ENCODE peak calls at places on chromosome 13, in eight cellular contexts. One of them, this sample, is unnamed.

GRCh38 chr13:48334534-48335127 is 31.1 kb downstream of the RB1 start:
- DNase-seq in neural crest cell: no peak
- DNase-seq in C1 segment of cervical spinal cord: no peak
- DNase-seq in stimulated activated CD8-positive, alpha-beta memory T cell treated with anti-CD3 and anti-CD28 coated beads, Interleukin-4, amount 100 ng/mL, for 1 hour: no peak
- DNase-seq in activated T-helper 1 cell treated with Interleukin-2 at 50 U/mL for 16 hours: no peak
- DNase-seq in activated CD4-positive, alpha-beta T cell treated with anti-CD3 and anti-CD28 coated beads, Interleukin-2, amount 50 U/mL, for 24 hours: no peak
- DNase-seq in H1: no peak
- DNase-seq in choroid plexus epithelial cell: peak
- DNase-seq in this sample: peak

GRCh38 chr13:90640976-90641375 is 706.5 kb upstream of the MIR17HG start:
- DNase-seq in activated T-helper 1 cell treated with Interleukin-2 at 50 U/mL for 16 hours: no peak
- DNase-seq in choroid plexus epithelial cell: peak
- DNase-seq in stimulated activated CD8-positive, alpha-beta memory T cell treated with anti-CD3 and anti-CD28 coated beads, Interleukin-4, amount 100 ng/mL, for 1 hour: no peak
- DNase-seq in activated CD4-positive, alpha-beta T cell treated with anti-CD3 and anti-CD28 coated beads, Interleukin-2, amount 50 U/mL, for 24 hours: no peak
- DNase-seq in H1: no peak
- DNase-seq in C1 segment of cervical spinal cord: no peak
- DNase-seq in neural crest cell: no peak
- DNase-seq in this sample: no peak

GRCh38 chr13:93169980-93170379 is 56.6 kb upstream of the GPC6 start:
- DNase-seq in neural crest cell: no peak
- DNase-seq in activated CD4-positive, alpha-beta T cell treated with anti-CD3 and anti-CD28 coated beads, Interleukin-2, amount 50 U/mL, for 24 hours: no peak
- DNase-seq in H1: no peak
- DNase-seq in choroid plexus epithelial cell: peak
- DNase-seq in C1 segment of cervical spinal cord: no peak
- DNase-seq in activated T-helper 1 cell treated with Interleukin-2 at 50 U/mL for 16 hours: no peak
- DNase-seq in stimulated activated CD8-positive, alpha-beta memory T cell treated with anti-CD3 and anti-CD28 coated beads, Interleukin-4, amount 100 ng/mL, for 1 hour: no peak
- DNase-seq in this sample: no peak

GRCh38 chr13:112102243-112102642 is 35.3 kb downstream of the SOX1 start:
- DNase-seq in H1: peak
- DNase-seq in activated T-helper 1 cell treated with Interleukin-2 at 50 U/mL for 16 hours: no peak
- DNase-seq in C1 segment of cervical spinal cord: no peak
- DNase-seq in activated CD4-positive, alpha-beta T cell treated with anti-CD3 and anti-CD28 coated beads, Interleukin-2, amount 50 U/mL, for 24 hours: no peak
- DNase-seq in choroid plexus epithelial cell: no peak
- DNase-seq in stimulated activated CD8-positive, alpha-beta memory T cell treated with anti-CD3 and anti-CD28 coated beads, Interleukin-4, amount 100 ng/mL, for 1 hour: no peak
- DNase-seq in neural crest cell: no peak
- DNase-seq in this sample: peak

GRCh38 chr13:20616059-20616797 is 49.3 kb downstream of the IFT88 start:
- DNase-seq in activated CD4-positive, alpha-beta T cell treated with anti-CD3 and anti-CD28 coated beads, Interleukin-2, amount 50 U/mL, for 24 hours: no peak
- DNase-seq in choroid plexus epithelial cell: peak
- DNase-seq in neural crest cell: no peak
- DNase-seq in activated T-helper 1 cell treated with Interleukin-2 at 50 U/mL for 16 hours: no peak
- DNase-seq in H1: no peak
- DNase-seq in stimulated activated CD8-positive, alpha-beta memory T cell treated with anti-CD3 and anti-CD28 coated beads, Interleukin-4, amount 100 ng/mL, for 1 hour: no peak
- DNase-seq in C1 segment of cervical spinal cord: no peak
- DNase-seq in this sample: no peak

GRCh38 chr13:39350461-39350881 is 252.5 kb downstream of the LHFPL6 start:
- DNase-seq in C1 segment of cervical spinal cord: no peak
- DNase-seq in stimulated activated CD8-positive, alpha-beta memory T cell treated with anti-CD3 and anti-CD28 coated beads, Interleukin-4, amount 100 ng/mL, for 1 hour: no peak
- DNase-seq in activated CD4-positive, alpha-beta T cell treated with anti-CD3 and anti-CD28 coated beads, Interleukin-2, amount 50 U/mL, for 24 hours: no peak
- DNase-seq in activated T-helper 1 cell treated with Interleukin-2 at 50 U/mL for 16 hours: no peak
- DNase-seq in neural crest cell: no peak
- DNase-seq in choroid plexus epithelial cell: peak
- DNase-seq in H1: no peak
- DNase-seq in this sample: no peak

GRCh38 chr13:19643652-19644051 is 10.2 kb downstream of the MPHOSPH8 start:
- DNase-seq in choroid plexus epithelial cell: no peak
- DNase-seq in neural crest cell: no peak
- DNase-seq in H1: no peak
- DNase-seq in activated T-helper 1 cell treated with Interleukin-2 at 50 U/mL for 16 hours: no peak
- DNase-seq in stimulated activated CD8-positive, alpha-beta memory T cell treated with anti-CD3 and anti-CD28 coated beads, Interleukin-4, amount 100 ng/mL, for 1 hour: no peak
- DNase-seq in C1 segment of cervical spinal cord: no peak
- DNase-seq in activated CD4-positive, alpha-beta T cell treated with anti-CD3 and anti-CD28 coated beads, Interleukin-2, amount 50 U/mL, for 24 hours: no peak
- DNase-seq in this sample: no peak

GRCh38 chr13:71759506-71760225 is 107.3 kb downstream of the DACH1 start:
- DNase-seq in stimulated activated CD8-positive, alpha-beta memory T cell treated with anti-CD3 and anti-CD28 coated beads, Interleukin-4, amount 100 ng/mL, for 1 hour: no peak
- DNase-seq in neural crest cell: peak
- DNase-seq in activated CD4-positive, alpha-beta T cell treated with anti-CD3 and anti-CD28 coated beads, Interleukin-2, amount 50 U/mL, for 24 hours: no peak
- DNase-seq in choroid plexus epithelial cell: no peak
- DNase-seq in C1 segment of cervical spinal cord: no peak
- DNase-seq in activated T-helper 1 cell treated with Interleukin-2 at 50 U/mL for 16 hours: no peak
- DNase-seq in H1: no peak
- DNase-seq in this sample: no peak

GRCh38 chr13:113863511-113864302 is at the start of gene GAS6:
- DNase-seq in choroid plexus epithelial cell: peak
- DNase-seq in neural crest cell: peak
- DNase-seq in activated T-helper 1 cell treated with Interleukin-2 at 50 U/mL for 16 hours: no peak
- DNase-seq in H1: peak
- DNase-seq in activated CD4-positive, alpha-beta T cell treated with anti-CD3 and anti-CD28 coated beads, Interleukin-2, amount 50 U/mL, for 24 hours: no peak
- DNase-seq in stimulated activated CD8-positive, alpha-beta memory T cell treated with anti-CD3 and anti-CD28 coated beads, Interleukin-4, amount 100 ng/mL, for 1 hour: no peak
- DNase-seq in C1 segment of cervical spinal cord: no peak
- DNase-seq in this sample: no peak

GRCh38 chr13:110520431-110521295 is 40.9 kb downstream of the RAB20 start:
- DNase-seq in stimulated activated CD8-positive, alpha-beta memory T cell treated with anti-CD3 and anti-CD28 coated beads, Interleukin-4, amount 100 ng/mL, for 1 hour: no peak
- DNase-seq in activated CD4-positive, alpha-beta T cell treated with anti-CD3 and anti-CD28 coated beads, Interleukin-2, amount 50 U/mL, for 24 hours: no peak
- DNase-seq in H1: no peak
- DNase-seq in neural crest cell: no peak
- DNase-seq in C1 segment of cervical spinal cord: peak
- DNase-seq in activated T-helper 1 cell treated with Interleukin-2 at 50 U/mL for 16 hours: no peak
- DNase-seq in choroid plexus epithelial cell: peak
- DNase-seq in this sample: no peak

GRCh38 chr13:91632071-91632470 is 233.7 kb downstream of the GPC5 start:
- DNase-seq in activated CD4-positive, alpha-beta T cell treated with anti-CD3 and anti-CD28 coated beads, Interleukin-2, amount 50 U/mL, for 24 hours: no peak
- DNase-seq in choroid plexus epithelial cell: no peak
- DNase-seq in C1 segment of cervical spinal cord: no peak
- DNase-seq in H1: no peak
- DNase-seq in neural crest cell: no peak
- DNase-seq in activated T-helper 1 cell treated with Interleukin-2 at 50 U/mL for 16 hours: no peak
- DNase-seq in stimulated activated CD8-positive, alpha-beta memory T cell treated with anti-CD3 and anti-CD28 coated beads, Interleukin-4, amount 100 ng/mL, for 1 hour: no peak
- DNase-seq in this sample: no peak

GRCh38 chr13:80084086-80084676 is 256.7 kb downstream of the SPRY2 start:
- DNase-seq in H1: no peak
- DNase-seq in activated CD4-positive, alpha-beta T cell treated with anti-CD3 and anti-CD28 coated beads, Interleukin-2, amount 50 U/mL, for 24 hours: no peak
- DNase-seq in activated T-helper 1 cell treated with Interleukin-2 at 50 U/mL for 16 hours: no peak
- DNase-seq in C1 segment of cervical spinal cord: no peak
- DNase-seq in stimulated activated CD8-positive, alpha-beta memory T cell treated with anti-CD3 and anti-CD28 coated beads, Interleukin-4, amount 100 ng/mL, for 1 hour: no peak
- DNase-seq in neural crest cell: no peak
- DNase-seq in choroid plexus epithelial cell: peak
- DNase-seq in this sample: no peak

GRCh38 chr13:39051157-39051556 is 12.9 kb downstream of the NHLRC3 start:
- DNase-seq in activated CD4-positive, alpha-beta T cell treated with anti-CD3 and anti-CD28 coated beads, Interleukin-2, amount 50 U/mL, for 24 hours: no peak
- DNase-seq in H1: no peak
- DNase-seq in C1 segment of cervical spinal cord: no peak
- DNase-seq in neural crest cell: no peak
- DNase-seq in choroid plexus epithelial cell: peak
- DNase-seq in activated T-helper 1 cell treated with Interleukin-2 at 50 U/mL for 16 hours: no peak
- DNase-seq in stimulated activated CD8-positive, alpha-beta memory T cell treated with anti-CD3 and anti-CD28 coated beads, Interleukin-4, amount 100 ng/mL, for 1 hour: no peak
- DNase-seq in this sample: peak

GRCh38 chr13:80753951-80754350 is 413.0 kb upstream of the SPRY2 start:
- DNase-seq in choroid plexus epithelial cell: peak
- DNase-seq in activated T-helper 1 cell treated with Interleukin-2 at 50 U/mL for 16 hours: no peak
- DNase-seq in C1 segment of cervical spinal cord: no peak
- DNase-seq in neural crest cell: no peak
- DNase-seq in H1: no peak
- DNase-seq in activated CD4-positive, alpha-beta T cell treated with anti-CD3 and anti-CD28 coated beads, Interleukin-2, amount 50 U/mL, for 24 hours: no peak
- DNase-seq in stimulated activated CD8-positive, alpha-beta memory T cell treated with anti-CD3 and anti-CD28 coated beads, Interleukin-4, amount 100 ng/mL, for 1 hour: no peak
- DNase-seq in this sample: no peak

GRCh38 chr13:51999525-51999924 is 11.7 kb downstream of the ATP7B start:
- DNase-seq in activated CD4-positive, alpha-beta T cell treated with anti-CD3 and anti-CD28 coated beads, Interleukin-2, amount 50 U/mL, for 24 hours: no peak
- DNase-seq in C1 segment of cervical spinal cord: no peak
- DNase-seq in choroid plexus epithelial cell: no peak
- DNase-seq in activated T-helper 1 cell treated with Interleukin-2 at 50 U/mL for 16 hours: no peak
- DNase-seq in stimulated activated CD8-positive, alpha-beta memory T cell treated with anti-CD3 and anti-CD28 coated beads, Interleukin-4, amount 100 ng/mL, for 1 hour: no peak
- DNase-seq in neural crest cell: no peak
- DNase-seq in H1: no peak
- DNase-seq in this sample: no peak

GRCh38 chr13:113458218-113459065 is 5.2 kb upstream of the ADPRHL1 start:
- DNase-seq in activated CD4-positive, alpha-beta T cell treated with anti-CD3 and anti-CD28 coated beads, Interleukin-2, amount 50 U/mL, for 24 hours: no peak
- DNase-seq in activated T-helper 1 cell treated with Interleukin-2 at 50 U/mL for 16 hours: no peak
- DNase-seq in stimulated activated CD8-positive, alpha-beta memory T cell treated with anti-CD3 and anti-CD28 coated beads, Interleukin-4, amount 100 ng/mL, for 1 hour: no peak
- DNase-seq in C1 segment of cervical spinal cord: no peak
- DNase-seq in neural crest cell: no peak
- DNase-seq in choroid plexus epithelial cell: peak
- DNase-seq in H1: no peak
- DNase-seq in this sample: no peak

GRCh38 chr13:93915269-93915809 is 564.1 kb downstream of the DCT start:
- DNase-seq in H1: no peak
- DNase-seq in choroid plexus epithelial cell: peak
- DNase-seq in stimulated activated CD8-positive, alpha-beta memory T cell treated with anti-CD3 and anti-CD28 coated beads, Interleukin-4, amount 100 ng/mL, for 1 hour: no peak
- DNase-seq in C1 segment of cervical spinal cord: no peak
- DNase-seq in neural crest cell: no peak
- DNase-seq in activated T-helper 1 cell treated with Interleukin-2 at 50 U/mL for 16 hours: no peak
- DNase-seq in activated CD4-positive, alpha-beta T cell treated with anti-CD3 and anti-CD28 coated beads, Interleukin-2, amount 50 U/mL, for 24 hours: no peak
- DNase-seq in this sample: no peak

GRCh38 chr13:51278426-51279130 is 56.4 kb downstream of the FAM124A start:
- DNase-seq in activated CD4-positive, alpha-beta T cell treated with anti-CD3 and anti-CD28 coated beads, Interleukin-2, amount 50 U/mL, for 24 hours: no peak
- DNase-seq in choroid plexus epithelial cell: no peak
- DNase-seq in activated T-helper 1 cell treated with Interleukin-2 at 50 U/mL for 16 hours: no peak
- DNase-seq in neural crest cell: no peak
- DNase-seq in stimulated activated CD8-positive, alpha-beta memory T cell treated with anti-CD3 and anti-CD28 coated beads, Interleukin-4, amount 100 ng/mL, for 1 hour: no peak
- DNase-seq in C1 segment of cervical spinal cord: no peak
- DNase-seq in H1: no peak
- DNase-seq in this sample: no peak

GRCh38 chr13:108375772-108376171 is 106.3 kb downstream of the TNFSF13B start:
- DNase-seq in activated CD4-positive, alpha-beta T cell treated with anti-CD3 and anti-CD28 coated beads, Interleukin-2, amount 50 U/mL, for 24 hours: no peak
- DNase-seq in stimulated activated CD8-positive, alpha-beta memory T cell treated with anti-CD3 and anti-CD28 coated beads, Interleukin-4, amount 100 ng/mL, for 1 hour: no peak
- DNase-seq in C1 segment of cervical spinal cord: no peak
- DNase-seq in choroid plexus epithelial cell: no peak
- DNase-seq in H1: no peak
- DNase-seq in activated T-helper 1 cell treated with Interleukin-2 at 50 U/mL for 16 hours: no peak
- DNase-seq in neural crest cell: no peak
- DNase-seq in this sample: no peak

GRCh38 chr13:41457589-41458186 is 338 bp downstream of the RGCC start:
- DNase-seq in H1: peak
- DNase-seq in activated T-helper 1 cell treated with Interleukin-2 at 50 U/mL for 16 hours: peak
- DNase-seq in C1 segment of cervical spinal cord: no peak
- DNase-seq in neural crest cell: peak
- DNase-seq in choroid plexus epithelial cell: no peak
- DNase-seq in stimulated activated CD8-positive, alpha-beta memory T cell treated with anti-CD3 and anti-CD28 coated beads, Interleukin-4, amount 100 ng/mL, for 1 hour: no peak
- DNase-seq in activated CD4-positive, alpha-beta T cell treated with anti-CD3 and anti-CD28 coated beads, Interleukin-2, amount 50 U/mL, for 24 hours: peak
- DNase-seq in this sample: no peak

GRCh38 chr13:22278336-22278929 is 607.6 kb downstream of the FGF9 start:
- DNase-seq in activated CD4-positive, alpha-beta T cell treated with anti-CD3 and anti-CD28 coated beads, Interleukin-2, amount 50 U/mL, for 24 hours: peak
- DNase-seq in neural crest cell: peak
- DNase-seq in H1: peak
- DNase-seq in C1 segment of cervical spinal cord: peak
- DNase-seq in activated T-helper 1 cell treated with Interleukin-2 at 50 U/mL for 16 hours: peak
- DNase-seq in stimulated activated CD8-positive, alpha-beta memory T cell treated with anti-CD3 and anti-CD28 coated beads, Interleukin-4, amount 100 ng/mL, for 1 hour: peak
- DNase-seq in choroid plexus epithelial cell: peak
- DNase-seq in this sample: peak

GRCh38 chr13:76828316-76828741 is 57.9 kb downstream of the KCTD12 start:
- DNase-seq in stimulated activated CD8-positive, alpha-beta memory T cell treated with anti-CD3 and anti-CD28 coated beads, Interleukin-4, amount 100 ng/mL, for 1 hour: no peak
- DNase-seq in activated T-helper 1 cell treated with Interleukin-2 at 50 U/mL for 16 hours: no peak
- DNase-seq in activated CD4-positive, alpha-beta T cell treated with anti-CD3 and anti-CD28 coated beads, Interleukin-2, amount 50 U/mL, for 24 hours: peak
- DNase-seq in choroid plexus epithelial cell: no peak
- DNase-seq in C1 segment of cervical spinal cord: no peak
- DNase-seq in H1: no peak
- DNase-seq in neural crest cell: no peak
- DNase-seq in this sample: no peak

GRCh38 chr13:110265682-110266430 is 41.1 kb downstream of the COL4A1 start:
- DNase-seq in C1 segment of cervical spinal cord: no peak
- DNase-seq in activated T-helper 1 cell treated with Interleukin-2 at 50 U/mL for 16 hours: no peak
- DNase-seq in choroid plexus epithelial cell: no peak
- DNase-seq in stimulated activated CD8-positive, alpha-beta memory T cell treated with anti-CD3 and anti-CD28 coated beads, Interleukin-4, amount 100 ng/mL, for 1 hour: no peak
- DNase-seq in activated CD4-positive, alpha-beta T cell treated with anti-CD3 and anti-CD28 coated beads, Interleukin-2, amount 50 U/mL, for 24 hours: no peak
- DNase-seq in neural crest cell: no peak
- DNase-seq in H1: peak
- DNase-seq in this sample: no peak

GRCh38 chr13:35764359-35765015 is 288.0 kb upstream of the MAB21L1 start:
- DNase-seq in C1 segment of cervical spinal cord: no peak
- DNase-seq in stimulated activated CD8-positive, alpha-beta memory T cell treated with anti-CD3 and anti-CD28 coated beads, Interleukin-4, amount 100 ng/mL, for 1 hour: no peak
- DNase-seq in neural crest cell: no peak
- DNase-seq in choroid plexus epithelial cell: peak
- DNase-seq in activated T-helper 1 cell treated with Interleukin-2 at 50 U/mL for 16 hours: no peak
- DNase-seq in activated CD4-positive, alpha-beta T cell treated with anti-CD3 and anti-CD28 coated beads, Interleukin-2, amount 50 U/mL, for 24 hours: no peak
- DNase-seq in H1: no peak
- DNase-seq in this sample: no peak

GRCh38 chr13:26376430-26376829 is 122.5 kb downstream of the CDK8 start:
- DNase-seq in H1: no peak
- DNase-seq in activated CD4-positive, alpha-beta T cell treated with anti-CD3 and anti-CD28 coated beads, Interleukin-2, amount 50 U/mL, for 24 hours: no peak
- DNase-seq in activated T-helper 1 cell treated with Interleukin-2 at 50 U/mL for 16 hours: no peak
- DNase-seq in choroid plexus epithelial cell: no peak
- DNase-seq in stimulated activated CD8-positive, alpha-beta memory T cell treated with anti-CD3 and anti-CD28 coated beads, Interleukin-4, amount 100 ng/mL, for 1 hour: no peak
- DNase-seq in neural crest cell: no peak
- DNase-seq in C1 segment of cervical spinal cord: no peak
- DNase-seq in this sample: no peak

GRCh38 chr13:21478881-21479808 is 20.0 kb upstream of the ZDHHC20 start:
- DNase-seq in neural crest cell: peak
- DNase-seq in C1 segment of cervical spinal cord: no peak
- DNase-seq in choroid plexus epithelial cell: peak
- DNase-seq in activated CD4-positive, alpha-beta T cell treated with anti-CD3 and anti-CD28 coated beads, Interleukin-2, amount 50 U/mL, for 24 hours: peak
- DNase-seq in activated T-helper 1 cell treated with Interleukin-2 at 50 U/mL for 16 hours: no peak
- DNase-seq in stimulated activated CD8-positive, alpha-beta memory T cell treated with anti-CD3 and anti-CD28 coated beads, Interleukin-4, amount 100 ng/mL, for 1 hour: no peak
- DNase-seq in H1: no peak
- DNase-seq in this sample: peak

GRCh38 chr13:49711218-49711863 is 20.1 kb upstream of the EBPL start:
- DNase-seq in C1 segment of cervical spinal cord: no peak
- DNase-seq in activated CD4-positive, alpha-beta T cell treated with anti-CD3 and anti-CD28 coated beads, Interleukin-2, amount 50 U/mL, for 24 hours: no peak
- DNase-seq in activated T-helper 1 cell treated with Interleukin-2 at 50 U/mL for 16 hours: no peak
- DNase-seq in choroid plexus epithelial cell: peak
- DNase-seq in neural crest cell: no peak
- DNase-seq in H1: no peak
- DNase-seq in stimulated activated CD8-positive, alpha-beta memory T cell treated with anti-CD3 and anti-CD28 coated beads, Interleukin-4, amount 100 ng/mL, for 1 hour: no peak
- DNase-seq in this sample: no peak